ENCODE peak calls at places on chromosomes 2 and 18, in five cellular contexts. W is K562, F is neural progenitor cell, J is fibroblast of lung, U is H9. V is an unnamed sample. For H3K79me2, the result is how much of the 10 kb centered on the place peaks cover.

GRCh38 chr2:14903709-14904374 is 271.3 kb downstream of the LRATD1 start:
- DNase-seq in W (peak), F (peak), J (no peak), U (peak), V (peak)

GRCh38 chr2:11744631-11745394 is 1.6 kb upstream of the LPIN1 start:
- DNase-seq in W (peak), F (peak), J (peak), U (peak), V (peak)

GRCh38 chr2:162475661-162476060 is 131.7 kb downstream of the GCA start:
- DNase-seq in W (no peak), F (peak), J (peak), U (no peak), V (no peak)

GRCh38 chr18:9631814-9632496 is 17.6 kb upstream of the PPP4R1 start:
- DNase-seq in W (no peak), F (no peak), J (peak), U (no peak), V (no peak)

GRCh38 chr2:30807249-30807648 is at the start of gene CAPN13:
- DNase-seq in W (no peak), F (peak), J (no peak), U (peak), V (no peak)

GRCh38 chr18:12060182-12060870 is 33.3 kb upstream of the ANKRD62 start:
- DNase-seq in W (no peak), F (no peak), J (no peak), U (no peak), V (no peak)

GRCh38 chr18:74316257-74317180 is 880 bp downstream of the C18orf63 start:
- DNase-seq in W (no peak), F (no peak), J (peak), U (no peak), V (no peak)

GRCh38 chr18:36284268-36284667 is 13.2 kb upstream of the FHOD3 start:
- DNase-seq in W (no peak), F (no peak), J (no peak), U (no peak), V (no peak)

GRCh38 chr2:238635637-238636036 is 208.9 kb downstream of the ASB1 start:
- DNase-seq in W (no peak), F (no peak), J (peak), U (no peak), V (no peak)

GRCh38 chr2:199987586-199987985 is 32.2 kb downstream of the MAIP1 start:
- DNase-seq in W (peak), F (no peak), J (no peak), U (no peak), V (no peak)

GRCh38 chr2:12637754-12638153 is 79.0 kb upstream of the TRIB2 start:
- DNase-seq in W (no peak), F (no peak), J (peak), U (no peak), V (no peak)

DNA sequence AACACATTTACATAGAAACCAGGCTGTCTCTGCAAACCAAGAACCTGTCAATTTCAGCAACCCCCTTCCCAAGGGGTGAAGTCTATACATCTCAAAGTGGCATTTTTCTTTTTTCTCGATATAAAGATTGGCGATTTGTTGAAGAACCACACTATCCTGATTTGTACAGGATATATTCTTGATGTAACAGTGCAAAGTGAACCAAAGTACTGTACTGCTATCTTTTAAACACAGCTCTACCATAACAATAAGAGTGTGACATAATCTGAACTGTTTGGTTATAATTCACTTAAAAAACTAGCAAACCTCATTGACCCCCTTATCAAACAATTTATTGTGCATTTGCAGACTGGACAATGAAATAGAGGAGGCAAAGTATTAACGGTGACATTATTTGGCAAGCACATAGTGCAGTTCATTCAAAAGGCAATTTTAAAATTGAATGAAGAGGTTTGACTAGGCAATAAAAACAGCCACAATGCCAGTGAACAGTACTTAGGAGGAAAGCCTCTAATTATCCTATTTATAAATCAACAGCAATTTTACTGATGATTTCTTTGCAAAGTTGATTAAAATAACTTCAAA is 441.0 kb downstream of the ZEB2 start:
- DNase-seq in W (no peak), F (no peak), J (no peak), U (no peak), V (no peak)
- H3K9ac ChIP-seq in W (no peak), F (no peak), J (no peak), U (no peak), V (no peak)

GRCh38 chr2:176283669-176284068 is 14.4 kb downstream of the MTX2 start:
- DNase-seq in W (no peak), F (no peak), J (no peak), U (no peak), V (no peak)

GRCh38 chr2:176283268-176283667 is 14.0 kb downstream of the MTX2 start:
- DNase-seq in W (no peak), F (no peak), J (peak), U (no peak), V (no peak)

GRCh38 chr2:176281267-176281666 is 12.0 kb downstream of the MTX2 start:
- DNase-seq in W (no peak), F (no peak), J (peak), U (no peak), V (no peak)

GRCh38 chr2:176280156-176280555 is 10.9 kb downstream of the MTX2 start:
- DNase-seq in W (no peak), F (no peak), J (peak), U (no peak), V (no peak)

GRCh38 chr2:176278927-176279326 is 9.7 kb downstream of the MTX2 start:
- DNase-seq in W (no peak), F (no peak), J (no peak), U (no peak), V (no peak)
- H2AFZ ChIP-seq in W (no peak), F (no peak), J (no peak), U (no peak), V (no peak)

DNA sequence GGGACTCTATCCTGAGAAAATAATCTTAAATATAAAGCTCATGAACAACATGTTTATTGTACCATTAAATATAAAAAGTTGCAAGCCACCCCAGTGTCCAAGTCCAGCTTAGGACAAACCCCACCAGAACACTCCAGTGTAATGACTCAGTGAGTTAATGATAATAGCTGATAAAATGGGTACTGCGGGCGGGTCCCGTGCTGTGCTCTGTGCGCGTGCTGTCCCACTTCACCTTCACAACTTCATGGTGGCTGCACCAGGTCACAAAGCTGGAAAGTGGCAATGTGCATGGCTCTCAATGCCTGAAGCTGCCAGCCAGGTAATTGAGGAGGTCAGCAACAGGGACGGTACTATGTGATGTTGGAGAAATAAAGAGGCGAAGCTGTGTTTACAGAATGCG is 18.6 kb downstream of the DGKD start:
- DNase-seq in W (no peak), F (no peak), J (no peak), U (no peak), V (no peak)
- H3K79me2 ChIP-seq in W (under half), F (under half), J (under half), U (under half), V (half or more)

GRCh38 chr2:217049376-217049775 is 189.5 kb upstream of the TNP1 start:
- DNase-seq in W (no peak), F (peak), J (no peak), U (no peak), V (no peak)

GRCh38 chr2:217045725-217046475 is 186.0 kb upstream of the TNP1 start:
- DNase-seq in W (no peak), F (no peak), J (peak), U (no peak), V (no peak)

GRCh38 chr2:217052856-217053577 is 193.2 kb upstream of the TNP1 start:
- DNase-seq in W (no peak), F (no peak), J (no peak), U (no peak), V (no peak)

GRCh38 chr2:217047209-217047998 is 187.5 kb upstream of the TNP1 start:
- DNase-seq in W (no peak), F (no peak), J (peak), U (no peak), V (no peak)

GRCh38 chr2:217049931-217050330 is 190.1 kb upstream of the TNP1 start:
- DNase-seq in W (no peak), F (peak), J (no peak), U (no peak), V (no peak)
- H3K9ac ChIP-seq in W (no peak), F (no peak), J (no peak), U (no peak), V (no peak)

DNA sequence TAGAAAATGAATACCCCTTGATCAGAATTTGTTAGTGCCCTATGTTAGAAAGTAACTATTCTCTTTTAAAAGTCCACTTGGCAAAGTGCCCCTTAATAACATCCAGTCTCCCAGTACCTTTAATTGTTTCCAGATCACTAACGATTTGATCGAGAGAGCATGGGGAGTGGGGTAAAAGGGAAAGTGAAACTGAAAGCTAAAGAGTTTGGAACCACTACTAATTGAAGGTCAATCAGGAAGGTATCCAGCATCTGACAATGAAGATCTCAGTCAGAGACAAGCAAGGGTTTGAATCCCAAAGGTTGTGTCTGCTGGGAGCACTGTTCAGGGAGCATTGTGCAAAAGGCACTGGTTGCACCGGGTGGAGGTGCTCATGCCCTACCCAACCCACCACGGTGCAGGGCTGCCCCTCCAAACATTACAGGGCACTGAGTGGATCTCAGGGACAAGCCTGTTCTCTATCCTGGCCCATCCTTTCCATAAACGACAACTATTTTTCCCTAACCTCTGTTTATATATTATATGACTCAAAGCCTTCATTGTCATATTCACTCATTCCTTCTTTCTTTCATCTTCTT is 14.6 kb upstream of the RIT2 start:
- DNase-seq in W (no peak), F (no peak), J (peak), U (no peak), V (peak)
- H2AFZ ChIP-seq in W (no peak), F (no peak), J (peak), U (no peak), V (peak)

V was measured in MM.1S.